ENCODE peak calls at places on chromosomes 16 and 17, in eight cellular contexts. V is AG04449; Z is pancreas; L is activated CD4-positive, CD25-positive, alpha-beta regulatory T cell; R is iris pigment epithelial cell; X is AG08395; Y is T47D; H is amniotic stem cell. N is an unnamed sample.

GRCh38 chr17:61422116-61422799 is 22.6 kb downstream of the TBX2 start:
- DNase-seq in V (no peak), Z (no peak), H (no peak), Y (no peak), X (no peak), R (no peak), L (no peak), N (no peak)

GRCh38 chr16:87922250-87922871 is 14.0 kb downstream of the CA5A start:
- DNase-seq in R (no peak), Z (peak; percentile 79), H (no peak), L (no peak), X (no peak), V (no peak), Y (no peak), N (no peak)

GRCh38 chr16:87431926-87432325 is 39.8 kb downstream of the MAP1LC3B start:
- DNase-seq in H (peak; percentile 34), Z (no peak), R (peak; percentile 88), V (peak; percentile 31), L (no peak), Y (no peak), X (peak; percentile 84), N (peak; percentile 81)

GRCh38 chr16:66604376-66605176 is at the start of gene CMTM3:
- DNase-seq in V (no peak), H (no peak), X (peak; percentile 67), R (peak; percentile 67), Z (peak; percentile 53), Y (no peak), L (peak; percentile 56), N (no peak)

GRCh38 chr17:28466521-28467048 is 6.9 kb upstream of the SLC13A2 start:
- DNase-seq in Y (no peak), L (no peak), Z (no peak), X (no peak), V (no peak), R (peak; percentile 33), H (no peak), N (no peak)

GRCh38 chr17:82008941-82009405 is 13.7 kb downstream of the CENPX start:
- DNase-seq in V (no peak), Y (no peak), Z (no peak), L (no peak), X (no peak), H (no peak), R (no peak), N (no peak)

GRCh38 chr16:67241008-67241900 is 6.0 kb downstream of the FHOD1 start:
- DNase-seq in L (no peak), R (peak; percentile 85), X (peak; percentile 88), H (peak; percentile 65), V (peak; percentile 62), Y (peak; percentile 83), Z (peak; percentile 67), N (peak; percentile 36)

GRCh38 chr16:66159987-66160386 is 206.5 kb upstream of the CDH5 start:
- DNase-seq in H (no peak), X (peak; percentile 30), L (no peak), V (no peak), R (peak; percentile 12), Y (no peak), Z (no peak), N (no peak)

GRCh38 chr16:52078716-52079655 is 468.0 kb downstream of the TOX3 start:
- DNase-seq in Y (no peak), L (no peak), V (no peak), X (no peak), R (no peak), H (no peak), Z (no peak), N (no peak)